ENCODE peak calls at places on chromosomes 16 and 17, in eight cellular contexts. One of them, this sample, is unnamed.

GRCh38 chr17:5588584-5588983 is 4.3 kb upstream of the NLRP1 start:
- DNase-seq in cerebellar cortex: no peak
- DNase-seq in hippocampal formation: no peak
- DNase-seq in left ventricle myocardium superior: no peak
- DNase-seq in A172: no peak
- DNase-seq in WTC11: no peak
- DNase-seq in heart left ventricle: no peak
- DNase-seq in HFF-Myc: no peak
- DNase-seq in this sample: no peak

GRCh38 chr16:64184156-64184555 is 937.7 kb downstream of the CDH11 start:
- DNase-seq in A172: no peak
- DNase-seq in left ventricle myocardium superior: no peak
- DNase-seq in HFF-Myc: no peak
- DNase-seq in cerebellar cortex: no peak
- DNase-seq in hippocampal formation: no peak
- DNase-seq in heart left ventricle: no peak
- DNase-seq in WTC11: no peak
- DNase-seq in this sample: no peak

GRCh38 chr17:73261952-73262675 is 434 bp upstream of the CPSF4L start:
- DNase-seq in left ventricle myocardium superior: no peak
- DNase-seq in HFF-Myc: no peak
- DNase-seq in cerebellar cortex: peak; percentile 58
- DNase-seq in hippocampal formation: peak; percentile 64
- DNase-seq in A172: no peak
- DNase-seq in WTC11: no peak
- DNase-seq in heart left ventricle: no peak
- DNase-seq in this sample: no peak

GRCh38 chr17:32103476-32104113 is 38.7 kb upstream of the RHOT1 start:
- DNase-seq in WTC11: no peak
- DNase-seq in heart left ventricle: no peak
- DNase-seq in cerebellar cortex: peak; percentile 54
- DNase-seq in HFF-Myc: no peak
- DNase-seq in left ventricle myocardium superior: no peak
- DNase-seq in A172: no peak
- DNase-seq in hippocampal formation: no peak
- DNase-seq in this sample: no peak

GRCh38 chr16:1379863-1380174 is 28.1 kb downstream of the GNPTG start:
- DNase-seq in heart left ventricle: no peak
- DNase-seq in cerebellar cortex: peak; percentile 28
- DNase-seq in hippocampal formation: no peak
- DNase-seq in left ventricle myocardium superior: no peak
- DNase-seq in HFF-Myc: no peak
- DNase-seq in WTC11: peak; percentile 79
- DNase-seq in A172: no peak
- DNase-seq in this sample: no peak

GRCh38 chr16:12262454-12263180 is 286.1 kb downstream of the SNX29 start:
- DNase-seq in cerebellar cortex: peak; percentile 19
- DNase-seq in HFF-Myc: no peak
- DNase-seq in WTC11: no peak
- DNase-seq in heart left ventricle: no peak
- DNase-seq in A172: no peak
- DNase-seq in left ventricle myocardium superior: peak; percentile 49
- DNase-seq in hippocampal formation: no peak
- DNase-seq in this sample: no peak

GRCh38 chr16:9062301-9062700 is 29.1 kb upstream of the HAPSTR1 start:
- DNase-seq in hippocampal formation: no peak
- DNase-seq in A172: no peak
- DNase-seq in HFF-Myc: no peak
- DNase-seq in heart left ventricle: no peak
- DNase-seq in cerebellar cortex: peak; percentile 37
- DNase-seq in WTC11: no peak
- DNase-seq in left ventricle myocardium superior: no peak
- DNase-seq in this sample: no peak

GRCh38 chr16:19810817-19811731 is 73.6 kb downstream of the GPRC5B start:
- DNase-seq in WTC11: no peak
- DNase-seq in left ventricle myocardium superior: no peak
- DNase-seq in cerebellar cortex: no peak
- DNase-seq in A172: peak; percentile 97
- DNase-seq in hippocampal formation: no peak
- DNase-seq in HFF-Myc: no peak
- DNase-seq in heart left ventricle: no peak
- DNase-seq in this sample: no peak

GRCh38 chr16:4329354-4329775 is 13.5 kb downstream of the GLIS2 start:
- DNase-seq in A172: no peak
- DNase-seq in WTC11: no peak
- DNase-seq in heart left ventricle: no peak
- DNase-seq in left ventricle myocardium superior: no peak
- DNase-seq in HFF-Myc: no peak
- DNase-seq in hippocampal formation: no peak
- DNase-seq in cerebellar cortex: no peak
- DNase-seq in this sample: no peak

GRCh38 chr17:72950236-72950931 is 142.1 kb downstream of the SLC39A11 start:
- DNase-seq in left ventricle myocardium superior: no peak
- DNase-seq in HFF-Myc: no peak
- DNase-seq in WTC11: no peak
- DNase-seq in hippocampal formation: no peak
- DNase-seq in cerebellar cortex: no peak
- DNase-seq in A172: peak; percentile 73
- DNase-seq in heart left ventricle: no peak
- DNase-seq in this sample: peak; percentile 86

GRCh38 chr16:70685938-70686375 is at the start of gene MTSS2:
- DNase-seq in WTC11: peak; percentile 82
- DNase-seq in cerebellar cortex: peak; percentile 78
- DNase-seq in hippocampal formation: peak; percentile 84
- DNase-seq in heart left ventricle: peak; percentile 90
- DNase-seq in HFF-Myc: no peak
- DNase-seq in A172: peak; percentile 72
- DNase-seq in left ventricle myocardium superior: peak; percentile 93
- DNase-seq in this sample: peak; percentile 96

GRCh38 chr17:65139045-65139764 is 2.0 kb downstream of the RGS9 start:
- DNase-seq in cerebellar cortex: no peak
- DNase-seq in A172: no peak
- DNase-seq in hippocampal formation: no peak
- DNase-seq in WTC11: no peak
- DNase-seq in HFF-Myc: no peak
- DNase-seq in left ventricle myocardium superior: no peak
- DNase-seq in heart left ventricle: no peak
- DNase-seq in this sample: no peak

GRCh38 chr17:11908711-11909146 is 88.5 kb downstream of the ZNF18 start:
- DNase-seq in heart left ventricle: no peak
- DNase-seq in left ventricle myocardium superior: no peak
- DNase-seq in hippocampal formation: no peak
- DNase-seq in A172: no peak
- DNase-seq in cerebellar cortex: no peak
- DNase-seq in WTC11: no peak
- DNase-seq in HFF-Myc: no peak
- DNase-seq in this sample: no peak

This sample was measured in D341Med.